ENCODE peak calls at places on chromosomes 12 and 14, in four cellular contexts. V is GM12878, X is K562, P is HepG2. J is an unnamed sample.

GRCh38 chr12:103571286-103571685 is 15.8 kb upstream of the STAB2 start:
- DNase-seq in X (no peak), V (no peak), P (peak; percentile 16), J (peak; percentile 89)

GRCh38 chr12:77571127-77571526 is 259.6 kb upstream of the NAV3 start:
- DNase-seq in V (no peak), X (no peak), P (no peak), J (no peak)

GRCh38 chr12:96516472-96517417 is 27.4 kb downstream of the CFAP54 start:
- DNase-seq in P (peak; percentile 43), X (peak; percentile 48), V (peak; percentile 95), J (peak; percentile 86)

GRCh38 chr12:65881965-65882413 is 57.7 kb downstream of the HMGA2 start:
- DNase-seq in V (no peak), X (no peak), P (no peak), J (peak; percentile 38)

GRCh38 chr14:106372870-106373657 is 846.7 kb downstream of the TMEM121 start:
- DNase-seq in P (peak; percentile 42), V (no peak), X (peak; percentile 79), J (peak; percentile 33)

GRCh38 chr12:27382126-27382795 is 49.6 kb downstream of the BMAL2 start:
- DNase-seq in P (no peak), X (no peak), V (no peak), J (no peak)

GRCh38 chr12:99381992-99382391 is 265.6 kb upstream of the GARIN6 start:
- DNase-seq in X (no peak), P (no peak), V (peak; percentile 73), J (no peak)

GRCh38 chr12:49295087-49296001 is at the start of gene PRPH:
- DNase-seq in X (no peak), V (no peak), P (no peak), J (peak; percentile 45)

GRCh38 chr14:65972346-65972745 is 513.8 kb upstream of the CCDC196 start:
- DNase-seq in P (no peak), V (no peak), X (no peak), J (no peak)

DNA sequence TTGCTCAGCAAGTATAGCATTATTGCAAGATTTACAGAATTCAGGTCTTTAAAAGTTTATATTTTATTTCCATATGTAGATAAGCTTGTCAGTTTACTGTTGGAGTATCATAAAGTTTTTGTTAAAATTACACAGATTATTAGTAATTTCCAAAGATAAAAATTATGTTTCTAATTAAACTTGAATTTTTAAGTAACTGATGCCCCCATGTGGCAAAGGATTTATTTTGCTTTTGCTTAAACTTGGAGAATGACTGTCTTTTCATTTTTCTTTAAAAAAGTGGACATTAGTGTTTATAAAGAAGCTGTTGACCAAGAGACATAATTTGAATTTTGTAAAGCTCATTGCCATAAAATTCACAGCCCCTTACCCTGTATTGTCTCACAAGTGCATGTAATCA is 45.8 kb downstream of the ETNK1 start:
- DNase-seq in X (no peak), V (no peak), P (no peak), J (no peak)
- TF ChIP-seq CTCF in X (no peak), V (no peak), P (no peak), J (no peak)

GRCh38 chr12:13534242-13534641 is 337.7 kb downstream of the EMP1 start:
- DNase-seq in P (no peak), V (no peak), X (no peak), J (peak; percentile 37)

GRCh38 chr12:13536219-13536910 is 339.8 kb downstream of the EMP1 start:
- DNase-seq in X (no peak), P (no peak), V (peak; percentile 60), J (no peak)

GRCh38 chr12:13538136-13538535 is 341.6 kb downstream of the EMP1 start:
- DNase-seq in P (no peak), X (no peak), V (no peak), J (no peak)

GRCh38 chr12:13537623-13538022 is 341.1 kb downstream of the EMP1 start:
- DNase-seq in X (no peak), V (peak; percentile 38), P (no peak), J (no peak)

DNA sequence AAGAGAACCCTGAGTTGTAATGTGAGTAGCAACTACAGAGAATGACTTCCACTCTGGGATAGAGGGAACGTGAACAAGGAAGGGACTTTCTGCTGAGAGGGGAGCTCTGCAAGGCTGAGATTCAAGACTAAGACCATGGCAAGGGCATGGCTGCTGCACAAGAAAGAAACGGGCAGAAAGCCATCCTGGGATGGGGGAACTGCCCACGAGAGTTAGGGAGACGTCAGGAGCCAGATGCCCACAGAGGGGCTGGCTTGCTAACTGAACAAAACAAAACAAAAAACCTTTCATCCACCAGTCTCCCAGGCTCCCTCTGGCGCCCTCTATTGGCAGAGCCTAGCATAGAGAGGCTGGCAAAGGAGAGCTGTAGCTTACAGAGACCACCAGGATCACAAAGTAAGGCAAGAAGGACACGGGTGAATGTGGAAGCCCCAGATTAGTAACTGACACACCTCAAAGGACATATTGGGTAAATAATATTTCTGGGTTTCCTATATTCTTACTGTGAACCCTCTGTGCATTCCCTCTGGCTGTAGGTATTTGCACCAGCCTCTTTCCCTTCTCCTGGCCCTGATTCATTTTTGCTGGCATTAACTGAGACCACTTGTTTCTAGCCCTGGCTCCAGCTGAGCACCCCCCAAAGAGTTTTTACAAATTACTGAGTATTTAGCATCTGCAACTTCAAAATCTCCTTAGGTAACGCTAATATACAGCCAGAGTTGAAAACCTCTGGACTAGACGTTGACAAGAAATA is 338.3 kb downstream of the EMP1 start:
- DNase-seq in V (no peak), P (peak; percentile 39), X (peak; percentile 34), J (peak; percentile 96)
- TF ChIP-seq JUNB in V (no peak), P (no peak), X (no peak), J (no peak)

GRCh38 chr14:59314953-59315599 is 126.6 kb downstream of the DAAM1 start:
- DNase-seq in P (peak; percentile 83), X (no peak), V (no peak), J (no peak)

GRCh38 chr14:59313063-59314018 is 124.9 kb downstream of the DAAM1 start:
- DNase-seq in P (peak; percentile 33), X (no peak), V (peak; percentile 60), J (no peak)

GRCh38 chr14:59311723-59312122 is 123.3 kb downstream of the DAAM1 start:
- DNase-seq in X (no peak), V (no peak), P (no peak), J (no peak)

GRCh38 chr14:59317346-59317745 is 128.9 kb downstream of the DAAM1 start:
- DNase-seq in X (no peak), V (no peak), P (no peak), J (no peak)

DNA sequence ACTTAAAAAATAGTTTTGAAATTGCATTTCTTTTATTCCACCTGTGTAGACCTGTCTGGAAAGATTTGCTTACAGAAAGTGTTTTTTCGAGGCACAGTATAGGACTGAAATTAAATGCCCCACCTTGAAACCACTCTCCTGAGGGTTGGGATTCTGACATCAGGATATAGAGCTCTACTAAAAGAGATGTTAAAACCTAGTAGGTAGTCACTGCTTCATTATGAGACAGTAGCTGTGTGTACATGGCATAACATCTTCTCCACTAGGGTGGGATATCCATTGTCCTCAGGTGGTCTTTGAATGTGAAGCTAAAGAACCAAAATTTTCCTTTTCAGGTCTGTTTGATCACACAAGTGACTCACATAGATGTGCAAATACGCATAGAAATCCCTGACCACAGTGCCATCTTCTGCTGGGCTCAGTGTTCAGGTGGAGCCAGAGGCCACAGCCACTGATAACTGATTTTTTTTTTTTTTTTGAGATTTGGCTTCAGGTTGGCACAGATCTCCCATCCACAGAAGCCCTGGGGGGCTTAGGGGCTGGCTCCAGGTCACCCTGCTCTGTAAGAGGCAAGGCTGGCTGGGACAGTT is 125.6 kb downstream of the DAAM1 start:
- DNase-seq in X (no peak), P (peak; percentile 69), V (no peak), J (no peak)
- TF ChIP-seq CREB1 in X (no peak), P (no peak), V (no peak), J (no peak)

GRCh38 chr12:120438495-120439198 is 734 bp downstream of the COX6A1 start:
- DNase-seq in V (no peak), P (no peak), X (peak; percentile 6), J (no peak)

GRCh38 chr12:120437735-120438494 is at the start of gene COX6A1:
- DNase-seq in X (peak; percentile 97), P (peak; percentile 99), V (peak; percentile 99), J (peak; percentile 100)

GRCh38 chr12:120444676-120445075 is 1.5 kb downstream of the TRIAP1 start:
- DNase-seq in P (no peak), X (no peak), V (no peak), J (no peak)

DNA sequence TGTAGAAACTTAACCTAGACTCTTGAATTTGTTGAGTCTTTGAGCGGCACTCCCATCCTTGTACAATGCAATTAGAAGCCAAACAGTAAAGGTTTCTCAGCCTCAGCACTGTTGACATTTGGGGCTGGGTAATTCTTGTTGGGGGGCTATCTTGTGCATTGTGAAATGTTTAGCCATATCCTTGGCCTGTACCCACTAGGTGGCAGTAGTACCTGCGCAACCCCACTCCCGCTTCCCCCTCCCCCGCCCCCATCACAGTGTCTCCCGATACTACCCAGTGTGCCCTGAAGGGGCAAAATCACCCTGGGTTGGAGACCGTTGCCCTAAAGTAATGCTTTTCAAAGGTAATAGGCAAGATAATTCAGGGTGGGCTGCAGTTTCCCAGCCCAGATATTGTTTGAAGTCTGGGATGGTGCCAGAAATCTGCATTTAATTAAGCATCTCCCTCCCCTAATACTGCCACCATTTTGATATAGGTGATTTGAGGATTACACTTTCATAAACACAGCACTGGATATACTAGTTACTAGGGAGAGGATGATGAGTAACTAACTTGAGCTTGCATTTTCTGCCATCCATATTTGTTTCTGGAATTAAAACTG is 1.8 kb downstream of the COX6A1 start:
- DNase-seq in X (peak; percentile 75), V (peak; percentile 23), P (peak; percentile 65), J (peak; percentile 91)
- TF ChIP-seq CTCF in X (peak; percentile 89), V (peak; percentile 63), P (peak; percentile 69), J (peak; percentile 72)

GRCh38 chr14:53993920-53994607 is 37.4 kb upstream of the BMP4 start:
- DNase-seq in X (no peak), V (no peak), P (no peak), J (no peak)

GRCh38 chr14:53996041-53996440 is 39.4 kb upstream of the BMP4 start:
- DNase-seq in P (no peak), V (no peak), X (no peak), J (no peak)

GRCh38 chr14:53990978-53991377 is 34.4 kb upstream of the BMP4 start:
- DNase-seq in V (no peak), X (no peak), P (no peak), J (no peak)
- TF ChIP-seq JUNB in V (no peak), X (no peak), P (no peak), J (no peak)

GRCh38 chr14:57057803-57058202 is 210.9 kb downstream of the EXOC5 start:
- DNase-seq in X (no peak), V (no peak), P (no peak), J (no peak)

GRCh38 chr14:57058319-57058718 is 210.4 kb downstream of the EXOC5 start:
- DNase-seq in X (no peak), V (no peak), P (no peak), J (no peak)

GRCh38 chr14:57061009-57061711 is 207.5 kb downstream of the EXOC5 start:
- DNase-seq in P (no peak), X (no peak), V (no peak), J (no peak)

DNA sequence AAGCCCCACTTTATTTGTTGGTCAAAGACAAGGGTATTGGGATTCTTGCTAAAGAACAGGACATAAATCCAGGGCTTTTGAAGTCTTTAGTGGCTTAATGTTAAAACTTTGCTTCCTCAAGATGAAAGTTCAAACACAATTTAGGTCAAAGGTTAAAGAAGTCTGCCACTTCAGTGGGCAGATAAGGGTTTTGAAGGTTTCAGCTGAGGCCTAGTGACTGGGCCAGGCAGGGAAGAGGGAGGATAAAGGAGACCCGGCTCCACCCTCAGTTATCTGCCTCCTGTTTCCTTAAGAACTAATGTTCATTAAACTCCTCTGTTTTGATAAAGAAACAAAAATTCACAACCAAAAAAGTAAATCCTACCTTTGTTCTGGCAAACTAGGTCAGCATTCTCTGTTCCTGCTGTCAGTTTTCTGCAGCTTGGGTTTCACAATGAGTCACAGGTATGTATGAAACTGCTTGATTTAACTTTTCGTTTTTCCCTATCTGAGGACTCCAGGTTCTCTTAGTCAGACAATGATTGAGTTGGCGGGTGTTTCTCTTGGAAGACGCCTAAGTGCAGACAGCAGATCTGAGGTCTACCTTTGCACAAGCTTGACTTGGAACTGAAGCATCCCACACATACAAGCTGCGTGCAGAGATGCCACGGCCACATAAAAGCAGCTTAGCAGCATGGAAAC is 208.3 kb downstream of the EXOC5 start:
- DNase-seq in V (peak; percentile 52), P (no peak), X (peak; percentile 22), J (no peak)
- TF ChIP-seq CREB1 in V (no peak), P (no peak), X (no peak), J (no peak)